ENCODE peak calls at places on chromosomes 11 and 22, in six cellular contexts. Z, N, F, X, M and P are unnamed samples.

GRCh38 chr11:131618203-131618602 is 247.8 kb downstream of the NTM start:
- DNase-seq in Z (no peak), N (no peak), F (no peak), X (no peak), M (no peak), P (no peak)

GRCh38 chr22:50303848-50304527 is 3.5 kb downstream of the PLXNB2 start:
- DNase-seq in Z (peak; percentile 79), N (no peak), F (peak; percentile 87), X (no peak), M (no peak), P (peak; percentile 66)

GRCh38 chr11:46315033-46315738 is 32.1 kb upstream of the DGKZ start:
- DNase-seq in Z (peak; percentile 78), N (no peak), F (no peak), X (peak; percentile 71), M (peak; percentile 73), P (peak; percentile 70)

GRCh38 chr22:29934596-29934995 is 51.6 kb downstream of the MTMR3 start:
- DNase-seq in Z (no peak), N (no peak), F (no peak), X (no peak), M (no peak), P (no peak)

GRCh38 chr22:46390652-46391301 is 55.3 kb downstream of the TRMU start:
- DNase-seq in Z (peak; percentile 75), N (peak; percentile 76), F (no peak), X (no peak), M (peak; percentile 88), P (peak; percentile 68)

GRCh38 chr22:37566329-37566837 is 6.1 kb downstream of the CDC42EP1 start:
- DNase-seq in Z (no peak), N (no peak), F (peak; percentile 79), X (peak; percentile 58), M (peak; percentile 41), P (no peak)

GRCh38 chr22:33519140-33519973 is 400.9 kb downstream of the LARGE1 start:
- DNase-seq in Z (no peak), N (no peak), F (no peak), X (no peak), M (no peak), P (peak; percentile 56)

GRCh38 chr11:113730887-113731726 is 25.0 kb upstream of the TMPRSS5 start:
- DNase-seq in Z (peak; percentile 45), N (no peak), F (no peak), X (no peak), M (no peak), P (peak; percentile 63)

GRCh38 chr22:44248926-44249325 is 63.8 kb downstream of the SHISAL1 start:
- DNase-seq in Z (peak; percentile 14), N (no peak), F (no peak), X (no peak), M (no peak), P (no peak)

GRCh38 chr22:46860562-46860961 is 98.1 kb downstream of the TBC1D22A start:
- DNase-seq in Z (no peak), N (no peak), F (no peak), X (no peak), M (no peak), P (no peak)

GRCh38 chr22:40302149-40302548 is 44.2 kb upstream of the ADSL start:
- DNase-seq in Z (no peak), N (no peak), F (no peak), X (no peak), M (no peak), P (no peak)

GRCh38 chr11:123357353-123357989 is 72.6 kb upstream of the GRAMD1B start:
- DNase-seq in Z (no peak), N (no peak), F (no peak), X (no peak), M (no peak), P (no peak)

GRCh38 chr22:39478461-39478860 is 21.6 kb downstream of the MGAT3 start:
- DNase-seq in Z (peak; percentile 45), N (no peak), F (no peak), X (peak; percentile 23), M (peak; percentile 55), P (no peak)

GRCh38 chr11:65506770-65507485 is 8.1 kb downstream of the MALAT1 start:
- DNase-seq in Z (peak; percentile 56), N (no peak), F (peak; percentile 67), X (peak; percentile 66), M (peak; percentile 74), P (peak; percentile 45)

GRCh38 chr11:65504671-65505433 is 6.0 kb downstream of the MALAT1 start:
- DNase-seq in Z (no peak), N (no peak), F (no peak), X (no peak), M (no peak), P (no peak)

GRCh38 chr11:65503923-65504670 is 5.3 kb downstream of the MALAT1 start:
- DNase-seq in Z (no peak), N (no peak), F (no peak), X (no peak), M (no peak), P (no peak)

GRCh38 chr11:65505434-65506315 is 6.8 kb downstream of the MALAT1 start:
- DNase-seq in Z (no peak), N (no peak), F (peak; percentile 56), X (no peak), M (no peak), P (no peak)

DNA sequence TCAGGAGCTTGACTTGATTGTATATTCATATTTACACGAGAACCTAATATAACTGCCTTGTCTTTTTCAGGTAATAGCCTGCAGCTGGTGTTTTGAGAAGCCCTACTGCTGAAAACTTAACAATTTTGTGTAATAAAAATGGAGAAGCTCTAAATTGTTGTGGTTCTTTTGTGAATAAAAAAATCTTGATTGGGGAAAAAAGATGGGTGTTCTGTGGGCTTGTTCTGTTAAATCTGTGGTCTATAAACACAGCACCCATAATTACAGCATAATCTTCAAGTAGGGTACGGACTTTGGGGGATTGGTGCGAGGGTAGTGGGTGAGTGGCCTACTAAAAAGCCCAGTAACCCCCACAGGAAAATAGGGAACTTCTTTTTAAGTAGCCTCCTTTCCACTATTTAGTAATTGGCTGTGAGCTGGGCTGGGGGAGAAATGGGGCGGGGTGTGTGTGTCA is 7.5 kb downstream of the MALAT1 start:
- DNase-seq in Z (no peak), N (no peak), F (no peak), X (peak; percentile 59), M (no peak), P (no peak)
- H3K4me1 ChIP-seq in Z (peaks cover 56% of the 10 kb centered on the region), N (peaks cover 47% of the 10 kb centered on the region), F (peaks cover 37% of the 10 kb centered on the region), X (peaks cover 41% of the 10 kb centered on the region), M (peaks cover 30% of the 10 kb centered on the region), P (peaks cover 4% of the 10 kb centered on the region)

GRCh38 chr11:76209956-76210885 is 3.9 kb upstream of the WNT11 start:
- DNase-seq in Z (peak; percentile 50), N (peak; percentile 86), F (peak; percentile 82), X (peak; percentile 44), M (peak; percentile 90), P (peak; percentile 52)
- H3K4me1 ChIP-seq in Z (peaks cover 60% of the 10 kb centered on the region), N (peaks cover 55% of the 10 kb centered on the region), F (peaks cover 27% of the 10 kb centered on the region), X (peaks cover 39% of the 10 kb centered on the region), M (peaks cover 18% of the 10 kb centered on the region), P (no peaks in the 10 kb centered on the region)

GRCh38 chr11:35173011-35173511 is 34.1 kb downstream of the CD44 start:
- DNase-seq in Z (peak; percentile 34), N (no peak), F (peak; percentile 63), X (no peak), M (no peak), P (peak; percentile 55)

GRCh38 chr11:35171226-35171625 is 32.3 kb downstream of the CD44 start:
- DNase-seq in Z (no peak), N (no peak), F (no peak), X (no peak), M (no peak), P (no peak)

GRCh38 chr11:35168606-35169200 is 29.7 kb downstream of the CD44 start:
- DNase-seq in Z (no peak), N (no peak), F (no peak), X (no peak), M (no peak), P (no peak)

GRCh38 chr11:35169754-35170153 is 30.8 kb downstream of the CD44 start:
- DNase-seq in Z (no peak), N (no peak), F (no peak), X (no peak), M (no peak), P (no peak)

DNA sequence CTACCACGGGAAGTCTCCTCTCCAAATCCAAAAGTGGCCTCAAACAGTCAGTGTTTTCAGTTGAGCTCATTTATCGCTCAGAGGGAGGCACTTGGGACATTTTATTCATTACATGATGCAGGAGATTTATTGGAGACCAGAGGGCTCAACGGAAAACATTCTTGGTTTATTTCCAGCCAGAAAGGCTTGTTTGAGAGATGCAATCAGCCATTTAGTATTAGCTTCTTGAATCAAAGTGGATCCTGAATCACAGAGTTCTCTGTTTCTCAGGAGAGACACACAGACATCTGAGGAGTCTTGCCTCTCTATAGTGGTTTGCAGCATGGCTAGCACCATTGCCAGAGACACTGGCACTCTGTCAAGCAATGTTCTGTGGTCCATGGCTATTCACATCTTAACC is 31.5 kb downstream of the CD44 start:
- DNase-seq in Z (no peak), N (no peak), F (no peak), X (no peak), M (no peak), P (no peak)
- H3K4me1 ChIP-seq in Z (peaks cover 88% of the 10 kb centered on the region), N (peaks cover 53% of the 10 kb centered on the region), F (peaks cover 82% of the 10 kb centered on the region), X (peaks cover 97% of the 10 kb centered on the region), M (peaks cover 9% of the 10 kb centered on the region), P (peaks cover 49% of the 10 kb centered on the region)

GRCh38 chr11:44822369-44822768 is 95.6 kb downstream of the TSPAN18 start:
- DNase-seq in Z (no peak), N (no peak), F (no peak), X (no peak), M (no peak), P (no peak)
- H3K4me1 ChIP-seq in Z (peaks cover 24% of the 10 kb centered on the region), N (peaks cover 83% of the 10 kb centered on the region), F (no peaks in the 10 kb centered on the region), X (no peaks in the 10 kb centered on the region), M (no peaks in the 10 kb centered on the region), P (no peaks in the 10 kb centered on the region)